ENCODE peak calls at places on chromosomes 12 and 14, in nine cellular contexts. Y, T, B, R, U, C, A, I and W are unnamed samples.

GRCh38 chr14:81710232-81710845 is 176.7 kb upstream of the SEL1L start:
- DNase-seq in I (peak; percentile 63), U (no peak), B (no peak), Y (no peak), A (no peak), C (no peak), T (no peak), R (no peak), W (no peak)

GRCh38 chr12:28563286-28563685 is 373.0 kb downstream of the CCDC91 start:
- DNase-seq in C (no peak), R (no peak), A (no peak), B (no peak), Y (peak; percentile 57), I (no peak), T (no peak), U (no peak), W (no peak)

GRCh38 chr12:53049582-53050318 is at the start of gene TNS2:
- DNase-seq in A (peak; percentile 90), T (no peak), Y (no peak), C (peak; percentile 32), B (no peak), R (no peak), I (peak; percentile 81), U (peak; percentile 70), W (no peak)

GRCh38 chr12:125142601-125143000 is 77.4 kb downstream of the AACS start:
- DNase-seq in A (no peak), R (no peak), C (no peak), B (no peak), T (no peak), I (no peak), U (no peak), Y (no peak), W (no peak)

GRCh38 chr12:105013892-105014291 is 27.8 kb downstream of the NOPCHAP1 start:
- DNase-seq in U (no peak), B (no peak), T (no peak), A (no peak), R (no peak), I (peak; percentile 10), C (no peak), Y (no peak), W (no peak)

GRCh38 chr14:91253795-91254323 is 9.4 kb upstream of the GPR68 start:
- DNase-seq in C (no peak), R (no peak), A (no peak), T (no peak), B (no peak), U (no peak), I (no peak), Y (no peak), W (no peak)

GRCh38 chr12:111753144-111753881 is 13.4 kb upstream of the ALDH2 start:
- DNase-seq in A (no peak), Y (peak; percentile 61), B (no peak), C (no peak), T (no peak), R (no peak), I (peak; percentile 55), U (peak; percentile 52), W (no peak)

GRCh38 chr14:99036594-99037293 is 235.3 kb downstream of the BCL11B start:
- DNase-seq in I (no peak), Y (no peak), B (no peak), R (no peak), A (no peak), T (no peak), U (no peak), C (no peak), W (no peak)

GRCh38 chr12:98399532-98399931 is 115.9 kb upstream of the TMPO start:
- DNase-seq in Y (no peak), U (peak; percentile 44), C (peak; percentile 66), R (peak; percentile 47), B (peak; percentile 52), T (peak; percentile 3), A (no peak), I (peak; percentile 68), W (no peak)

GRCh38 chr12:95790025-95790911 is at the start of gene NTN4:
- DNase-seq in C (peak; percentile 33), A (no peak), U (no peak), I (peak; percentile 49), Y (no peak), B (peak; percentile 16), R (no peak), T (no peak), W (peak; percentile 1)

GRCh38 chr14:67411820-67412421 is at the start of gene PLEK2:
- DNase-seq in Y (no peak), R (peak; percentile 35), B (no peak), I (peak; percentile 81), T (no peak), A (peak; percentile 82), U (no peak), C (no peak), W (no peak)

GRCh38 chr14:77026930-77027537 is 1.5 kb downstream of the IRF2BPL start:
- DNase-seq in U (no peak), C (no peak), B (peak; percentile 42), A (no peak), Y (no peak), I (no peak), T (no peak), R (peak; percentile 43), W (peak; percentile 33)

GRCh38 chr12:18864900-18865561 is 127.1 kb downstream of the CAPZA3 start:
- DNase-seq in I (peak; percentile 64), T (no peak), C (no peak), B (no peak), Y (peak; percentile 79), U (no peak), A (no peak), R (no peak), W (no peak)

GRCh38 chr12:44379827-44380226 is 496.3 kb downstream of the NELL2 start:
- DNase-seq in T (no peak), I (no peak), B (no peak), Y (no peak), A (no peak), C (peak; percentile 36), U (no peak), R (no peak), W (no peak)

GRCh38 chr14:97218713-97219355 is 421.7 kb downstream of the VRK1 start:
- DNase-seq in Y (no peak), A (no peak), I (no peak), B (peak; percentile 10), U (no peak), T (no peak), R (peak; percentile 15), C (no peak), W (no peak)

GRCh38 chr12:50017047-50017446 is 8.2 kb downstream of the RACGAP1 start:
- DNase-seq in R (no peak), C (peak; percentile 53), A (peak; percentile 81), B (no peak), T (no peak), U (no peak), I (peak; percentile 79), Y (peak; percentile 67), W (no peak)

GRCh38 chr14:53180272-53181221 is 27.4 kb upstream of the DDHD1 start:
- DNase-seq in I (peak; percentile 4), R (peak; percentile 9), T (no peak), A (no peak), C (no peak), B (no peak), U (no peak), Y (no peak), W (peak; percentile 32)